ENCODE peak calls at places on chromosomes 1 and 21, in seven cellular contexts. M is H1, B is IMR-90, I is H9, L is mesendoderm, E is trophoblast cell, J is neuronal stem cell. V is an unnamed sample.

GRCh38 chr1:111754964-111755320 is 759 bp upstream of the DDX20 start:
- DNase-seq in M (no peak), B (peak), I (no peak), L (peak), E (peak), J (no peak), V (peak)

GRCh38 chr1:13809461-13810159 is 109.6 kb downstream of the PRDM2 start:
- DNase-seq in M (no peak), B (peak), I (no peak), L (peak), E (peak), J (no peak), V (no peak)

GRCh38 chr1:17567582-17567981 is 28.1 kb downstream of the ARHGEF10L start:
- DNase-seq in M (no peak), B (peak), I (no peak), L (no peak), E (no peak), J (no peak), V (no peak)

GRCh38 chr1:184755226-184756065 is 788 bp upstream of the EDEM3 start:
- DNase-seq in M (no peak), B (no peak), I (no peak), L (no peak), E (peak), J (no peak), V (no peak)

GRCh38 chr1:229230136-229230892 is 40.6 kb upstream of the RAB4A start:
- DNase-seq in M (peak), B (no peak), I (no peak), L (peak), E (no peak), J (no peak), V (no peak)

GRCh38 chr1:25504706-25505560 is 38.5 kb upstream of the LDLRAP1 start:
- DNase-seq in M (peak), B (peak), I (no peak), L (no peak), E (peak), J (no peak), V (no peak)

GRCh38 chr1:228342627-228343210 is 63.9 kb downstream of the TRIM11 start:
- DNase-seq in M (no peak), B (no peak), I (peak), L (no peak), E (no peak), J (no peak), V (no peak)

GRCh38 chr1:108816049-108816882 is 40.6 kb downstream of the AKNAD1 start:
- DNase-seq in M (no peak), B (peak), I (peak), L (peak), E (peak), J (peak), V (peak)

GRCh38 chr1:167666416-167666815 is 36.4 kb downstream of the RCSD1 start:
- DNase-seq in M (no peak), B (peak), I (no peak), L (peak), E (no peak), J (no peak), V (peak)

GRCh38 chr1:18819986-18820790 is 39.3 kb downstream of the TAS1R2 start:
- DNase-seq in M (no peak), B (no peak), I (no peak), L (no peak), E (no peak), J (no peak), V (no peak)

GRCh38 chr1:32742956-32743355 is 40.4 kb upstream of the SYNC start:
- DNase-seq in M (no peak), B (no peak), I (no peak), L (peak), E (no peak), J (no peak), V (no peak)

GRCh38 chr1:46076343-46076742 is 56.1 kb downstream of the PIK3R3 start:
- DNase-seq in M (no peak), B (no peak), I (no peak), L (no peak), E (no peak), J (no peak), V (no peak)

GRCh38 chr1:234478152-234478480 is 863 bp downstream of the TARBP1 start:
- DNase-seq in M (peak), B (peak), I (peak), L (peak), E (no peak), J (no peak), V (no peak)

GRCh38 chr1:11649624-11650330 is 4.5 kb downstream of the FBXO2 start:
- DNase-seq in M (peak), B (no peak), I (no peak), L (no peak), E (no peak), J (no peak), V (no peak)

GRCh38 chr1:155324717-155325595 is 4.3 kb downstream of the RUSC1 start:
- DNase-seq in M (peak), B (peak), I (peak), L (peak), E (peak), J (no peak), V (peak)

GRCh38 chr1:6185635-6186382 is 5.7 kb upstream of the CHD5 start:
- DNase-seq in M (no peak), B (peak), I (peak), L (peak), E (no peak), J (no peak), V (peak)

GRCh38 chr1:208061627-208062026 is 150.7 kb upstream of the CD34 start:
- DNase-seq in M (no peak), B (no peak), I (no peak), L (no peak), E (no peak), J (no peak), V (no peak)

DNA sequence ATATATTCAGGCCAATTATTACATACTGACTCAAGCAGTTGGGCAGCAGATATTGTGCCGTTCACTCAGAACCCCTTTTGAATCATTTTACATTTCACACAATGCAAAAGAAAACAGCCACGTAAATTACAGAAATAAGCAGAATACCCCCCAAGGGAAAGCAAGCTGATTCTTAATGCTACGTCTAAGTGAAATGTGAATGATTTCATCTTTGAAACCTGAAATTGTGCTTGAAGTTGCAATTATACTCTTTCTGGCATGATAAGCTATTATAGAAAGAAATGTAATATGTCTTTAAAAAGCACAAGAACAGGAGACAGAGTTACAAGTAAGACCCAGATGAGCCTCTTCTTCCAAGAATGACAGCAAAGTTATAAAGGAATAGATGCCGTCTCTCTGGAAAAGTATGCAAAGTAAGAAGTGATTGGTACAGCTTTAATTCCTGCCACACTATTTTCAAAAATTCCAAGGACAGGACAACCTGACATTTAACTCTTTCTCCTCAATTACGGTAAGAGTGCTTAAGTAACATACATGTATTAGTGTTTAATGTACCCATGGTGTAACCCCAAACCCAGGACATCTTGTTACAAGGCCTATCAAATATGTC is 891.5 kb upstream of the ADGRL2 start:
- DNase-seq in M (no peak), B (no peak), I (no peak), L (no peak), E (no peak), J (no peak), V (no peak)
- H3K4ac ChIP-seq in M (no peak), B (no peak), I (no peak), L (no peak), E (no peak), J (no peak), V (no peak)

GRCh38 chr1:54337034-54337433 is 69.2 kb downstream of the SSBP3 start:
- DNase-seq in M (no peak), B (no peak), I (no peak), L (no peak), E (no peak), J (no peak), V (no peak)

GRCh38 chr1:54334996-54335395 is 71.2 kb downstream of the SSBP3 start:
- DNase-seq in M (no peak), B (peak), I (no peak), L (no peak), E (no peak), J (no peak), V (peak)

GRCh38 chr1:54337928-54338327 is 68.3 kb downstream of the SSBP3 start:
- DNase-seq in M (no peak), B (peak), I (no peak), L (no peak), E (no peak), J (no peak), V (peak)

GRCh38 chr1:54336121-54336520 is 70.1 kb downstream of the SSBP3 start:
- DNase-seq in M (no peak), B (no peak), I (no peak), L (no peak), E (no peak), J (no peak), V (no peak)

DNA sequence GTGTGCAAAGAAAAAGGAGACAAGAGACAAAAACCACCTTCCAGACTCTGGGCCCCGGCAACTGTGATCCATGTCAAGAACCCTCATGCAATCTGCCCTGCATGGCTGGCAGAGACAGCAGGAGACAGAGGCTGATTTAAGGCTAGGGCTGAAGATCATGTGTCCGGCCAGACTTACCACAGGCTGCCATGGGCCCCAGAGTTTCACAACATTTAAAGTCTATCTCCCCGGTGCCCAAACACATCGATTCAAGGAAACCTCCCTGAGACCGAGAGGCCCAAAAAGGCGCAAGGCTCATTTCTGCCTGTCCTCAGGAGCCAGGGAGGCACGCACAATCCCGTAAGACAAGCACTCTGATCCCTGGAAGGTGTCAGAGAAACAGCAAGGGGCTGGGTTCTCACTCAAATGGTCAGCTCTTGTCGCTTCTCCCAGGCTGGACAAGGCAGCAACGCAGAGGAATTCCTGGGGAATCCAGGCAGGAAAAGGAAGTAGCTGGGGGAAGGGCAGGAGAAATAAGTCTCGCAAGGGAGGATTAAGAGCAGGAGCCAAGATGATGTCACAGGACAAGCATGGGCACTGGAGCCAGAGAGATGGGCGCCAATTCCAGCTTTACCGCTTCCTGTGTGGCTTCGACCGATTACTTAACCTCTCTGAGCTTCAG is 70.7 kb downstream of the SSBP3 start:
- DNase-seq in M (no peak), B (peak), I (no peak), L (peak), E (peak), J (no peak), V (peak)
- H3K4me2 ChIP-seq in M (no peak), B (peak), I (no peak), L (no peak), E (peak), J (no peak), V (peak)

GRCh38 chr21:41876396-41876795 is 2.7 kb downstream of the PRDM15 start:
- DNase-seq in M (no peak), B (no peak), I (no peak), L (no peak), E (no peak), J (no peak), V (no peak)

GRCh38 chr21:41873005-41873404 is 6.1 kb downstream of the PRDM15 start:
- DNase-seq in M (no peak), B (no peak), I (no peak), L (no peak), E (no peak), J (no peak), V (no peak)

GRCh38 chr21:41875086-41875485 is 4.1 kb downstream of the PRDM15 start:
- DNase-seq in M (no peak), B (no peak), I (no peak), L (no peak), E (no peak), J (no peak), V (no peak)

GRCh38 chr21:41873426-41873825 is 5.7 kb downstream of the PRDM15 start:
- DNase-seq in M (no peak), B (no peak), I (no peak), L (no peak), E (no peak), J (no peak), V (no peak)

DNA sequence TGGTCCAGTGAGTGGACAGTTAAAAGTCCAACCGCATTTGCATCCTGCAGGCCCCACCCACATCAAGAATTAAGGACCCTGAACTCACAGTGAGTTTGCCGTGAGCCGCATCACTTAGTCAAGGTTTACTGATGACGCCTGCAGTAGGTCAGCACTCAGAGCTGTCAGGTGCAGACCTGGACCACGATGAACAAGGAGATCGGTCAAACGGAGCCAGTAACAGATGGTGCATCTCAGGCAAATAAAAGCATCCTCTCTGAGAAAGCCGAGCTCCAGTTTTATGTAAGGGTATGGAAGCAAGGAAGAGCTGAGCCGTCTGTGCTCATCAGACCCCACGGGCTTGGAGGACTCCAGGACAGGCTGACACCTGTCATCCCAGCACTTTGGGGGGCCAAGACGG is 4.5 kb downstream of the PRDM15 start:
- DNase-seq in M (no peak), B (no peak), I (no peak), L (no peak), E (no peak), J (no peak), V (no peak)
- H3K9ac ChIP-seq in M (no peak), B (no peak), I (no peak), L (no peak), E (no peak), J (no peak), V (no peak)

DNA sequence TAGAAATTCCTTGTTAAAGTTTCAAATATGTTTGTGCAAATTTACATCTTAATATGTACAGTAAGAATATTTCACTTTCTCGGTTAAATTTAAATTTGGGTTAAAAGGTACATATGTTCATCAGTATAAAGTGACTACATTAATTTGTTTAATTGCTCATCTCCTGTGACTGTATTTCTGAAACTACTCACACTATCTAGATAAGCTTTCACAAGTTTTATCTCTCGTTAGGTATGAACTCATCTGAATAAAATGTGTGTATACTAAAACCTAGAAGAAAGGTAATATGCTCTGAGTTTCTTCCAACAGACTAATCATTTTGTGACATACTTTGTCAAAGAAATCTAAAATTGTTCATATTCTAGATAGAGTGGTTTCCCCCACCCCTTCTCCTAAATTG is 150.7 kb downstream of the PATJ start:
- DNase-seq in M (no peak), B (no peak), I (no peak), L (peak), E (no peak), J (no peak), V (no peak)
- H3K4ac ChIP-seq in M (no peak), B (no peak), I (no peak), L (no peak), E (no peak), J (no peak), V (no peak)

DNA sequence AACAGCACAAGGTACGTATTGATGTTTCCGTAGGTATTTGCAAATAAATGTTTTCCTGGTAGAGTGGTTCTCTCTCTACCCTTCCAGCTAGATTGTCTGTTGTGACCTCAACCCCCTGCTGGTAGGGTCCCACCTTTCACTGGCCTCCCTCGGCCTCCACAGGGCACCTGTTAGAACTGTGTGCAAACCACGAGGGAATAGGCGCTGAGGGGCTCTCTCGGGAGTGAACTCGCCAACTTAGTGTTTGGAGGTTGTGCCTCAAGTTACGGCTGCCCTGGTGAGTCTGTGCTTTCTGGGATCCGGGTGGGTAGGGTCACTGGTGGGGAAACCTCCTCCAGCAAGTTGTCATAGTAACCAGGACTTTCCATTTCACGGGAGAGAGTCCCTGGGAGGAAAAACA is 204.7 kb upstream of the EDN2 start:
- DNase-seq in M (no peak), B (no peak), I (no peak), L (no peak), E (no peak), J (no peak), V (no peak)
- H3K4me2 ChIP-seq in M (no peak), B (no peak), I (no peak), L (no peak), E (no peak), J (no peak), V (no peak)

GRCh38 chr1:44926311-44926781 is 60.0 kb downstream of the EIF2B3 start:
- DNase-seq in M (no peak), B (peak), I (no peak), L (no peak), E (no peak), J (no peak), V (peak)

GRCh38 chr1:44929556-44929955 is 56.8 kb downstream of the EIF2B3 start:
- DNase-seq in M (no peak), B (no peak), I (no peak), L (no peak), E (no peak), J (no peak), V (no peak)

GRCh38 chr1:44919387-44919786 is 67.0 kb downstream of the EIF2B3 start:
- DNase-seq in M (no peak), B (no peak), I (no peak), L (no peak), E (no peak), J (no peak), V (no peak)

DNA sequence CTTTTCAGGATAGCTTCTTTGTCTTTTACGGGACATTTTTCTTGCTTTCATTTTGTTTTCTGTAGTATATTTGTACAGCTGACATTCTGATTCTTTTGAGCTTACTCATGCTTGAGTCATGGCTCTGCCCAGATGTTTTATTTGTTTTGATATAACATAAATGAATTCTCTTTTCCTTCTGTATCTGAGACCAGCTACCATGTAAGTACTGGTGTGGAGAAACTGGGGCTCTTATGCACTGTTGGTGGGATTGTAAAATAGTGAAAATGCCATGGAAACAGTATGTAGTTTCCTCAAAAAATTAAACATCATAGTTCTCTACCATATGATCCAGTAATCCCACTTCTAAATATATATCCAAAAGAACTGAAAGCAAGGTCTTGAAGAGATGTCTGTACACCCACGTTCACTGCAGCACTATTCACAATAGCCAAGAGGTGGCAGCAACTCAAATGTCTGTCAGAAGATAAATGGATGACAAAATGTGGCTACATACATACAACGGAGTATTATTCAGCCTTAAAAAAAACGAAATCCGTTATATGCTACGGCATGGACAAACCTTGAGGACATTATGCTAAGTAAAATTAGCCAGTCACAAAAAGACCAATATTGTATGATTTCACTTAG is 61.4 kb downstream of the EIF2B3 start:
- DNase-seq in M (no peak), B (peak), I (no peak), L (peak), E (peak), J (no peak), V (peak)
- H3K9ac ChIP-seq in M (no peak), B (no peak), I (no peak), L (no peak), E (no peak), J (no peak), V (peak)

GRCh38 chr21:15552914-15553491 is 176.8 kb upstream of the USP25 start:
- DNase-seq in M (no peak), B (peak), I (no peak), L (peak), E (no peak), J (no peak), V (peak)

GRCh38 chr21:15549671-15550070 is 180.1 kb upstream of the USP25 start:
- DNase-seq in M (no peak), B (peak), I (peak), L (peak), E (peak), J (no peak), V (peak)
- H3K4ac ChIP-seq in M (no peak), B (no peak), I (no peak), L (no peak), E (no peak), J (no peak), V (no peak)

GRCh38 chr1:179788259-179788658 is 45.2 kb downstream of the FAM163A start:
- DNase-seq in M (no peak), B (no peak), I (peak), L (peak), E (no peak), J (no peak), V (no peak)
- H3K4me2 ChIP-seq in M (peak), B (no peak), I (no peak), L (no peak), E (no peak), J (no peak), V (no peak)